ENCODE peak calls at places on chromosome 3, in six cellular contexts. H is amniotic stem cell, R is NT2/D1, E is GM12865, U is spleen, W is AG09309. B is an unnamed sample.

GRCh38 chr3:13162550-13163320 is 89.5 kb upstream of the IQSEC1 start:
- DNase-seq in H (no peak), R (peak; percentile 44), E (no peak), U (no peak), W (no peak), B (no peak)

GRCh38 chr3:45644467-45645201 is 44.6 kb upstream of the SACM1L start:
- DNase-seq in H (peak; percentile 86), R (no peak), E (no peak), U (no peak), W (no peak), B (no peak)

GRCh38 chr3:172836390-172836997 is 86.0 kb downstream of the ECT2 start:
- DNase-seq in H (no peak), R (peak; percentile 39), E (peak; percentile 41), U (no peak), W (peak; percentile 13), B (peak; percentile 49)

GRCh38 chr3:102181202-102181920 is 253.5 kb upstream of the ZPLD1 start:
- DNase-seq in H (no peak), R (no peak), E (no peak), U (no peak), W (peak; percentile 75), B (no peak)

GRCh38 chr3:81492048-81492447 is 269.4 kb downstream of the GBE1 start:
- DNase-seq in H (no peak), R (no peak), E (no peak), U (no peak), W (peak; percentile 52), B (no peak)

GRCh38 chr3:152104847-152105415 is 163.8 kb upstream of the MBNL1 start:
- DNase-seq in H (no peak), R (no peak), E (no peak), U (no peak), W (no peak), B (no peak)

GRCh38 chr3:13666227-13666619 is 117.3 kb downstream of the FBLN2 start:
- DNase-seq in H (no peak), R (no peak), E (no peak), U (no peak), W (no peak), B (no peak)

GRCh38 chr3:188432826-188433525 is 279.0 kb downstream of the LPP start:
- DNase-seq in H (no peak), R (no peak), E (peak; percentile 31), U (no peak), W (no peak), B (no peak)

GRCh38 chr3:111761309-111761795 is 97.7 kb upstream of the PHLDB2 start:
- DNase-seq in H (peak; percentile 59), R (no peak), E (peak; percentile 1), U (no peak), W (peak; percentile 68), B (no peak)